ENCODE peak calls at places on chromosomes 5 and 9, in eight cellular contexts. G, B, W, L, S, E, F and M are unnamed samples.

GRCh38 chr5:177301503-177302165 is 1.9 kb downstream of the RAB24 start:
- DNase-seq in G (peak; percentile 68), B (no peak), W (peak; percentile 75), L (no peak), S (peak; percentile 85), E (no peak), F (no peak), M (no peak)

GRCh38 chr9:114227288-114228033 is 72.1 kb downstream of the COL27A1 start:
- DNase-seq in G (peak; percentile 56), B (no peak), W (no peak), L (no peak), S (no peak), E (no peak), F (no peak), M (no peak)

GRCh38 chr9:109733690-109734089 is 46.3 kb upstream of the PALM2AKAP2 start:
- DNase-seq in G (no peak), B (no peak), W (no peak), L (no peak), S (no peak), E (no peak), F (no peak), M (no peak)

GRCh38 chr5:39570418-39571027 is 145.7 kb upstream of the DAB2 start:
- DNase-seq in G (no peak), B (no peak), W (no peak), L (no peak), S (peak; percentile 22), E (no peak), F (peak; percentile 50), M (peak; percentile 44)

GRCh38 chr9:35930521-35930920 is 21.2 kb downstream of the SPAAR start:
- DNase-seq in G (no peak), B (no peak), W (no peak), L (no peak), S (no peak), E (no peak), F (no peak), M (no peak)

GRCh38 chr5:10376530-10376929 is 23.0 kb downstream of the MARCHF6 start:
- DNase-seq in G (no peak), B (no peak), W (no peak), L (no peak), S (no peak), E (no peak), F (no peak), M (no peak)

GRCh38 chr5:6715758-6716633 is 2.8 kb downstream of the TENT4A start:
- DNase-seq in G (no peak), B (no peak), W (peak; percentile 72), L (no peak), S (no peak), E (no peak), F (no peak), M (no peak)

GRCh38 chr5:172694061-172694460 is 53.0 kb downstream of the NEURL1B start:
- DNase-seq in G (no peak), B (no peak), W (no peak), L (no peak), S (no peak), E (no peak), F (no peak), M (no peak)

GRCh38 chr9:122001491-122002201 is 91.5 kb downstream of the TTLL11 start:
- DNase-seq in G (peak; percentile 30), B (no peak), W (no peak), L (no peak), S (no peak), E (no peak), F (peak; percentile 30), M (no peak)

GRCh38 chr9:35948451-35948850 is 9.5 kb downstream of the OR2S2 start:
- DNase-seq in G (no peak), B (no peak), W (no peak), L (no peak), S (no peak), E (no peak), F (no peak), M (no peak)

GRCh38 chr9:126148523-126148870 is 178.1 kb upstream of the MVB12B start:
- DNase-seq in G (no peak), B (no peak), W (peak; percentile 44), L (no peak), S (no peak), E (no peak), F (no peak), M (no peak)

GRCh38 chr5:132260714-132261615 is 3.5 kb downstream of the PDLIM4 start:
- DNase-seq in G (no peak), B (no peak), W (peak; percentile 70), L (no peak), S (no peak), E (no peak), F (no peak), M (no peak)

GRCh38 chr5:107285772-107286171 is 385.0 kb downstream of the EFNA5 start:
- DNase-seq in G (no peak), B (no peak), W (no peak), L (no peak), S (no peak), E (no peak), F (no peak), M (no peak)

GRCh38 chr9:87950765-87951488 is 23.4 kb downstream of the CDK20 start:
- DNase-seq in G (peak; percentile 62), B (no peak), W (no peak), L (no peak), S (no peak), E (no peak), F (peak; percentile 41), M (peak; percentile 17)

GRCh38 chr5:135551593-135552447 is 16.1 kb upstream of the NEUROG1 start:
- DNase-seq in G (peak; percentile 82), B (peak; percentile 84), W (peak; percentile 75), L (peak; percentile 12), S (peak; percentile 55), E (peak; percentile 40), F (peak; percentile 75), M (peak; percentile 55)

GRCh38 chr5:83348281-83348780 is 123.2 kb upstream of the VCAN start:
- DNase-seq in G (no peak), B (no peak), W (no peak), L (no peak), S (no peak), E (no peak), F (no peak), M (no peak)

GRCh38 chr9:131013771-131014676 is 5.0 kb downstream of the LAMC3 start:
- DNase-seq in G (no peak), B (no peak), W (no peak), L (no peak), S (no peak), E (no peak), F (no peak), M (no peak)

GRCh38 chr5:149586708-149587318 is 5.5 kb downstream of the ARHGEF37 start:
- DNase-seq in G (no peak), B (no peak), W (no peak), L (no peak), S (no peak), E (no peak), F (no peak), M (no peak)

GRCh38 chr5:103327893-103328292 is 69.3 kb downstream of the MACIR start:
- DNase-seq in G (no peak), B (no peak), W (no peak), L (no peak), S (peak; percentile 2), E (no peak), F (no peak), M (no peak)

GRCh38 chr5:78568212-78568611 is 80.4 kb downstream of the LHFPL2 start:
- DNase-seq in G (no peak), B (no peak), W (no peak), L (no peak), S (no peak), E (no peak), F (no peak), M (no peak)

GRCh38 chr9:103530934-103531333 is 535.8 kb downstream of the CYLC2 start:
- DNase-seq in G (no peak), B (no peak), W (no peak), L (no peak), S (no peak), E (no peak), F (no peak), M (no peak)

GRCh38 chr9:18703086-18703750 is 229.3 kb downstream of the ADAMTSL1 start:
- DNase-seq in G (no peak), B (no peak), W (no peak), L (no peak), S (no peak), E (no peak), F (no peak), M (no peak)

GRCh38 chr5:81922790-81923398 is 48.9 kb upstream of the ATG10 start:
- DNase-seq in G (no peak), B (no peak), W (no peak), L (no peak), S (peak; percentile 20), E (no peak), F (no peak), M (no peak)

GRCh38 chr9:6355728-6356127 is 27.6 kb downstream of the TPD52L3 start:
- DNase-seq in G (no peak), B (no peak), W (no peak), L (no peak), S (no peak), E (no peak), F (no peak), M (no peak)

GRCh38 chr5:68243681-68244080 is 28.1 kb downstream of the PIK3R1 start:
- DNase-seq in G (no peak), B (no peak), W (no peak), L (no peak), S (peak; percentile 8), E (no peak), F (no peak), M (no peak)

GRCh38 chr9:110452227-110452801 is 114.7 kb upstream of the TXNDC8 start:
- DNase-seq in G (no peak), B (no peak), W (no peak), L (no peak), S (no peak), E (no peak), F (peak; percentile 11), M (no peak)

GRCh38 chr9:131738838-131739191 is 1.1 kb downstream of the RAPGEF1 start:
- DNase-seq in G (peak; percentile 77), B (no peak), W (no peak), L (no peak), S (peak; percentile 46), E (no peak), F (no peak), M (peak; percentile 14)